ENCODE peak calls at places on chromosomes 4 and X, in seven cellular contexts. K is SK-N-SH, L is HCT116, G is H1, N is GM12878, J is K562, E is HepG2. Q is an unnamed sample.

GRCh38 chr4:37666625-37667071 is 19.5 kb downstream of the RELL1 start:
- DNase-seq in K (no peak), L (peak; percentile 96), G (no peak), N (no peak), J (no peak), E (peak; percentile 61), Q (no peak)

GRCh38 chr4:84496356-84497219 is 2.5 kb downstream of the NKX6-1 start:
- DNase-seq in K (peak; percentile 42), L (no peak), G (no peak), N (no peak), J (no peak), E (no peak), Q (no peak)

GRCh38 chrX:106670631-106671030 is 55.9 kb upstream of the RNF128 start:
- DNase-seq in K (no peak), L (no peak), G (no peak), N (no peak), J (no peak), E (no peak), Q (no peak)

GRCh38 chr4:159227984-159228383 is 125.1 kb downstream of the RAPGEF2 start:
- DNase-seq in K (peak; percentile 27), L (peak; percentile 48), G (peak; percentile 39), N (no peak), J (no peak), E (peak; percentile 3), Q (peak; percentile 5)

GRCh38 chr4:53477038-53477565 is 99.7 kb downstream of the FIP1L1 start:
- DNase-seq in K (no peak), L (no peak), G (peak; percentile 44), N (no peak), J (no peak), E (peak; percentile 9), Q (peak; percentile 14)

GRCh38 chr4:22348410-22348809 is 167.5 kb downstream of the ADGRA3 start:
- DNase-seq in K (no peak), L (no peak), G (no peak), N (no peak), J (no peak), E (no peak), Q (no peak)

GRCh38 chrX:31593353-31593752 is 521.5 kb upstream of the FTHL17 start:
- DNase-seq in K (no peak), L (no peak), G (no peak), N (no peak), J (no peak), E (no peak), Q (no peak)

GRCh38 chr4:118703118-118703517 is 17.9 kb downstream of the METTL14 start:
- DNase-seq in K (no peak), L (no peak), G (no peak), N (no peak), J (no peak), E (peak; percentile 39), Q (no peak)

GRCh38 chr4:845233-845835 is 19.4 kb upstream of the CPLX1 start:
- DNase-seq in K (no peak), L (no peak), G (no peak), N (no peak), J (no peak), E (no peak), Q (no peak)

GRCh38 chr4:23929248-23929647 is 39.4 kb upstream of the PPARGC1A start:
- DNase-seq in K (no peak), L (no peak), G (no peak), N (no peak), J (no peak), E (no peak), Q (no peak)

GRCh38 chr4:112098841-112099240 is 46.4 kb upstream of the FAM241A start:
- DNase-seq in K (no peak), L (no peak), G (no peak), N (no peak), J (no peak), E (no peak), Q (no peak)

GRCh38 chr4:112094330-112094729 is 50.9 kb upstream of the FAM241A start:
- DNase-seq in K (no peak), L (no peak), G (no peak), N (no peak), J (no peak), E (no peak), Q (no peak)

GRCh38 chr4:112102875-112103370 is 42.3 kb upstream of the FAM241A start:
- DNase-seq in K (no peak), L (no peak), G (no peak), N (no peak), J (no peak), E (no peak), Q (no peak)

DNA sequence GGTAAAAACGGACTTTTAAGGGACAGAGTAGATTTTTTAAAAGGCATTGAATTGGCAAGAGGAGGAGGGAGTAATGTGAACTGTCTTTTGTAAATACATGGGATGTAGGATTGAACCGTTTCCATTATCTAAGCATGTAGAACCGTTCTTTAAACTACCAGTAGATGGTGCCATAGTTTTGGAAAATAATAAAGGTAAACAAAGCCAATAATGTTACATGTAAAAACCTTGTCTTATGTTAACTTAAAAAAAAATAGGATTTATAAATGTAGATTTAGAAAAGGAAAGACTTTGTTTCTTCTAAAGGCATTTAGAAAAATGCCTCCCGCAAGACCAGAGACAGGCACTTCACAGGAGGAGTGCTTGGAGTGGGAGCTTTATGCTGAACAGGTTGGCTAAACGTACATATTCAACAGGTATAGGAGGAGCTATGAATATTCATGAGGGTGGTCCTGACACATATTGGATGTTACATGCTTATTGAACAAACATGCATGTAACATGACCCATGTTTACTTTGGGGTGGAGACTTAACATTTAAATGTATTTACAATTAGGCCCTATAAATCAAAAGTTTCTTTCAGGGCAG is 45.5 kb upstream of the FAM241A start:
- DNase-seq in K (peak; percentile 52), L (peak; percentile 61), G (no peak), N (peak; percentile 27), J (peak; percentile 30), E (peak; percentile 57), Q (peak; percentile 57)
- TF ChIP-seq JUND in K (no peak), L (no peak), G (no peak), N (no peak), J (no peak), E (no peak), Q (no peak)

DNA sequence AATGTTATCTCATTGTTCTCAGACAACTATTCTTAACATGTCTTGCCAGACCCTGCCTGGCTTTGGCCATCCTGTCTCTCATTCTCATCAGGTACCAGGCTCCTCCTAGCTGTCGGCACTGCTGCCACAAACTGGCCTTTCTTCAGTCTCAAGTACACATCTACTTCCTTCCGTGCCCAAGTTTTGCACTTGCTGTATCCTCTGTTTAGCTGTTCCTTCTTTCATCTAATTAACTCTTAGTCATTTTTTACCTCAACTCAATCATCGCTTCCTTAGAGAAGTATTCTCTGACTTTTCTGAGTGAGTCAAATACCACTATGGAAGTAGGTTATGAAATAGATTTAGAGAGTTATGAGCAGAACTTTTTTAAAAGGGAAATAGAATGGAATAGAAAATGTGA is 19.7 kb downstream of the CXCL3 start:
- DNase-seq in K (no peak), L (no peak), G (no peak), N (no peak), J (no peak), E (no peak), Q (no peak)
- TF ChIP-seq JUND in K (no peak), L (no peak), G (no peak), N (no peak), J (no peak), E (no peak), Q (no peak)

GRCh38 chr4:76867880-76868655 is 29.9 kb downstream of the SOWAHB start:
- DNase-seq in K (no peak), L (no peak), G (no peak), N (no peak), J (no peak), E (no peak), Q (no peak)
- TF ChIP-seq JUND in K (no peak), L (no peak), G (no peak), N (no peak), J (no peak), E (no peak), Q (no peak)

DNA sequence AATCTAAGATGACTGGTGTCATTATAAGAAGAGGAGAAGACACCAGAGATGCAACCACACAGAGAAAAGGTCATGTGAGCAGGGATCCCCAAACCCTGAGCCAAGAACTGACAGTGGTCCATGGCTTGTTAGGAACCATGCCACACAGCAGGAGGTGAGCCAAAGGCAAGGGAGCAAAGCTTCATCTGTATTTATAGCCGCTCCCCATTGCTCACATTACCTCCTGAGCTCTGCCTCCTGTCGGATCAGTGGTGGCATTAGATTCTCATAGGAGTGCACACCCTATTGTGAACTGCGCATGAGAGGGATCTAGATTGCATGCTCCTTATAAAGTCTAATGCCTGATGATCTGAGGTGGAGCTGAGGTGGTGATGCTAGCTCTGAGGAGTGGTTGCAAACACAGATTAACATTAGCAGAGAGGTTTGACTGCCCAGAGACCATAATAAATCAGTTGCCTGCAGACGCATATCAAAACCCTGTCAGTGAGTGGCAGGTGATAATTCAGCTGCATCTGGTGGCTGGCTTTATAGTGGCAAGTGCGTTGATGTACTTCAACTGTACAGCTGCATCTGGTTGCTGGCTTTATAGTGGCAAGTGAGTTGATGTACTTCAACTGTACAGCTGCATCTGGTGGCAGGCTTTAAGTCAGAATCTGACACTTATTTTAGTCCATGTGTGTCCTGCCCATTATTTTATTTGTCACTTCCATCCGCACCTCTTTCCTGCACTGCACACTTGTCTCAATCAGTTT is 19.8 kb upstream of the CXCL2 start:
- DNase-seq in K (no peak), L (no peak), G (no peak), N (no peak), J (no peak), E (no peak), Q (no peak)
- TF ChIP-seq JUND in K (no peak), L (no peak), G (no peak), N (no peak), J (no peak), E (no peak), Q (no peak)